ENCODE peak calls at places on chromosomes 4 and X, in four cellular contexts. G is NCI-H1092, T is AML-193, D is heart right ventricle. U is an unnamed sample.
A peak's percentile ranks its signal among the peaks of the same experiment; 100 is the strongest.

GRCh38 chr4:156255205-156255604 is 301.5 kb upstream of the CTSO start:
- DNase-seq in G (peak; percentile 82), T (no peak), D (no peak), U (no peak)

GRCh38 chr4:83535520-83535944 is 376 bp upstream of the GPAT3 start:
- DNase-seq in G (no peak), T (no peak), D (peak; percentile 36), U (peak; percentile 42)

GRCh38 chrX:111270339-111270738 is at the start of gene CAPN6:
- DNase-seq in G (no peak), T (no peak), D (no peak), U (no peak)

GRCh38 chrX:2635366-2635765 is 55.7 kb upstream of the CD99 start:
- DNase-seq in G (no peak), T (no peak), D (no peak), U (no peak)

GRCh38 chrX:37796302-37796701 is 16.4 kb downstream of the CYBB start:
- DNase-seq in G (no peak), T (no peak), D (no peak), U (no peak)

GRCh38 chr4:147737623-147738022 is 5.7 kb downstream of the ARHGAP10 start:
- DNase-seq in G (no peak), T (no peak), D (no peak), U (no peak)

GRCh38 chr4:110510955-110511544 is 35.1 kb downstream of the ENPEP start:
- DNase-seq in G (peak; percentile 18), T (peak; percentile 56), D (no peak), U (peak; percentile 59)

GRCh38 chr4:7938513-7939376 is 916 bp downstream of the AFAP1 start:
- DNase-seq in G (no peak), T (no peak), D (peak; percentile 57), U (no peak)

GRCh38 chr4:111231281-111231680 is 608.4 kb upstream of the PITX2 start:
- DNase-seq in G (no peak), T (no peak), D (no peak), U (no peak)

GRCh38 chr4:28776004-28776403 is 1915.4 kb downstream of the STIM2 start:
- DNase-seq in G (no peak), T (no peak), D (no peak), U (no peak)

GRCh38 chr4:87965501-87965975 is 10.0 kb upstream of the SPP1 start:
- DNase-seq in G (no peak), T (no peak), D (no peak), U (no peak)

GRCh38 chr4:23242962-23243361 is 550.2 kb downstream of the GBA3 start:
- DNase-seq in G (no peak), T (no peak), D (no peak), U (no peak)

GRCh38 chr4:7808752-7809151 is 130.9 kb downstream of the AFAP1 start:
- DNase-seq in G (no peak), T (no peak), D (no peak), U (no peak)

GRCh38 chr4:53656421-53656981 is 65.2 kb upstream of the LNX1 start:
- DNase-seq in G (no peak), T (no peak), D (no peak), U (no peak)

GRCh38 chr4:173508386-173509002 is 21.5 kb downstream of the HAND2 start:
- DNase-seq in G (no peak), T (no peak), D (no peak), U (no peak)

GRCh38 chrX:124098089-124098488 is 136.6 kb downstream of the STAG2 start:
- DNase-seq in G (no peak), T (peak; percentile 49), D (no peak), U (peak; percentile 8)

GRCh38 chrX:135596495-135596894 is 76.0 kb downstream of the INTS6L start:
- DNase-seq in G (peak; percentile 53), T (peak; percentile 24), D (peak; percentile 34), U (peak; percentile 29)

GRCh38 chr4:26412381-26413372 is 77.6 kb downstream of the CCKAR start:
- DNase-seq in G (peak; percentile 31), T (no peak), D (peak; percentile 38), U (no peak)

GRCh38 chrX:109199726-109200125 is 282.2 kb downstream of the GUCY2F start:
- DNase-seq in G (no peak), T (no peak), D (no peak), U (peak; percentile 23)

GRCh38 chr4:174933083-174933482 is 14.9 kb downstream of the ADAM29 start:
- DNase-seq in G (no peak), T (no peak), D (no peak), U (no peak)

GRCh38 chr4:38318737-38319455 is 345.1 kb upstream of the KLF3 start:
- DNase-seq in G (peak; percentile 75), T (peak; percentile 90), D (peak; percentile 90), U (peak; percentile 91)

GRCh38 chrX:30892591-30892990 is 3.5 kb upstream of the TAB3 start:
- DNase-seq in G (no peak), T (no peak), D (no peak), U (no peak)

GRCh38 chr4:38015886-38016515 is 55.8 kb downstream of the PTTG2 start:
- DNase-seq in G (no peak), T (no peak), D (no peak), U (no peak)

GRCh38 chr4:7206856-7207567 is 14.7 kb downstream of the SORCS2 start:
- DNase-seq in G (no peak), T (no peak), D (peak; percentile 85), U (peak; percentile 35)

GRCh38 chrX:130625381-130625780 is 223.6 kb downstream of the RBMX2 start:
- DNase-seq in G (no peak), T (no peak), D (no peak), U (no peak)

GRCh38 chr4:80197601-80198444 is 520 bp downstream of the PRDM8 start:
- DNase-seq in G (peak; percentile 15), T (no peak), D (no peak), U (no peak)

GRCh38 chr4:1026115-1026514 is 14.7 kb downstream of the FGFRL1 start:
- DNase-seq in G (no peak), T (no peak), D (peak; percentile 56), U (no peak)

GRCh38 chr4:24680746-24681145 is 96.4 kb upstream of the DHX15 start:
- DNase-seq in G (no peak), T (no peak), D (no peak), U (no peak)